ENCODE peak calls at places on chromosomes 1 and 21, in seven cellular contexts. Y is stimulated activated CD4-positive, alpha-beta T cell treated with anti-CD3 and anti-CD28 coated beads, Interleukin-1b, Interleukin-23, amount 100 ng/mL, for 1 hour; L is A549; U is nephron progenitor cell; H is heart left ventricle; F is ovary; N is kidney tubule cell. C is an unnamed sample.

GRCh38 chr1:153415850-153416570 is at the start of gene S100A7A:
- DNase-seq in H (no peak), F (no peak), L (no peak), N (no peak), U (no peak), Y (no peak), C (peak; percentile 12)

GRCh38 chr1:68223714-68224113 is 8.6 kb downstream of the WLS start:
- DNase-seq in Y (no peak), N (no peak), H (peak; percentile 38), U (no peak), L (no peak), F (no peak), C (no peak)

GRCh38 chr1:90402893-90403849 is 313.9 kb downstream of the BARHL2 start:
- DNase-seq in Y (no peak), F (no peak), U (peak; percentile 6), N (peak; percentile 95), L (peak; percentile 68), H (no peak), C (peak; percentile 48)

GRCh38 chr21:33855190-33855589 is 60.4 kb downstream of the ATP5PO start:
- DNase-seq in N (no peak), F (no peak), U (no peak), H (no peak), Y (no peak), L (no peak), C (no peak)

GRCh38 chr21:44866780-44867179 is 6.7 kb downstream of the PTTG1IP start:
- DNase-seq in L (no peak), N (peak; percentile 46), Y (no peak), U (no peak), H (peak; percentile 43), F (no peak), C (no peak)

GRCh38 chr1:64343105-64343960 is 126.6 kb upstream of the CACHD1 start:
- DNase-seq in L (peak; percentile 94), N (peak; percentile 74), Y (no peak), F (no peak), H (no peak), U (no peak), C (peak; percentile 79)

GRCh38 chr21:45309541-45310381 is 22.1 kb upstream of the POFUT2 start:
- DNase-seq in U (peak; percentile 2), N (no peak), L (no peak), F (peak; percentile 45), H (peak; percentile 38), Y (no peak), C (no peak)

GRCh38 chr1:109763646-109764415 is at the start of gene EPS8L3:
- DNase-seq in L (peak; percentile 49), H (no peak), F (peak; percentile 9), Y (no peak), U (no peak), N (no peak), C (peak; percentile 41)

GRCh38 chr1:198788561-198789064 is 149.8 kb downstream of the PTPRC start:
- DNase-seq in U (peak; percentile 31), F (no peak), Y (no peak), N (no peak), L (no peak), H (no peak), C (no peak)

GRCh38 chr21:44828362-44829056 is 10.6 kb upstream of the SUMO3 start:
- DNase-seq in U (no peak), L (no peak), H (no peak), F (no peak), N (no peak), Y (no peak), C (no peak)

GRCh38 chr1:94726981-94727685 is 93.0 kb upstream of the SLC44A3 start:
- DNase-seq in U (no peak), L (no peak), Y (no peak), H (no peak), F (no peak), N (peak; percentile 19), C (no peak)

GRCh38 chr1:186435336-186435735 is 25.6 kb downstream of the PDC start:
- DNase-seq in H (no peak), F (no peak), Y (no peak), N (peak; percentile 9), U (no peak), L (no peak), C (no peak)

GRCh38 chr1:215479567-215479966 is 87.5 kb upstream of the KCTD3 start:
- DNase-seq in U (no peak), Y (no peak), H (no peak), F (no peak), L (no peak), N (no peak), C (no peak)

C was measured in ureter.